ENCODE peak calls at places on chromosome X, in ten cellular contexts. One of them, this sample, is unnamed.

GRCh38 chrX:3699841-3700381 is 13.5 kb downstream of the PRKX start:
- DNase-seq in M059J: no peak
- DNase-seq in stimulated activated CD4-positive, alpha-beta T cell treated with anti-CD3 and anti-CD28 coated beads, TNF-alpha, amount 100 ng/mL, for 48 hours: no peak
- DNase-seq in GM10248: no peak
- DNase-seq in NCI-H526 treated with DMSO at 0.1 percent for 48 hours: no peak
- DNase-seq in GM13976: no peak
- DNase-seq in uterus: no peak
- DNase-seq in OCI-LY7: peak; percentile 42
- DNase-seq in ACHN: no peak
- DNase-seq in neural progenitor cell: no peak
- DNase-seq in this sample: no peak

GRCh38 chrX:41238543-41238942 is 95.4 kb upstream of the DDX3X start:
- DNase-seq in M059J: peak; percentile 72
- DNase-seq in stimulated activated CD4-positive, alpha-beta T cell treated with anti-CD3 and anti-CD28 coated beads, TNF-alpha, amount 100 ng/mL, for 48 hours: no peak
- DNase-seq in GM10248: no peak
- DNase-seq in NCI-H526 treated with DMSO at 0.1 percent for 48 hours: no peak
- DNase-seq in GM13976: no peak
- DNase-seq in uterus: no peak
- DNase-seq in OCI-LY7: no peak
- DNase-seq in ACHN: peak; percentile 27
- DNase-seq in neural progenitor cell: no peak
- DNase-seq in this sample: peak; percentile 64

GRCh38 chrX:56764153-56764974 is 35.3 kb downstream of the NBDY start:
- DNase-seq in M059J: peak; percentile 88
- DNase-seq in stimulated activated CD4-positive, alpha-beta T cell treated with anti-CD3 and anti-CD28 coated beads, TNF-alpha, amount 100 ng/mL, for 48 hours: no peak
- DNase-seq in GM10248: peak; percentile 65
- DNase-seq in NCI-H526 treated with DMSO at 0.1 percent for 48 hours: no peak
- DNase-seq in GM13976: peak; percentile 74
- DNase-seq in uterus: peak; percentile 78
- DNase-seq in OCI-LY7: peak; percentile 84
- DNase-seq in ACHN: peak; percentile 33
- DNase-seq in neural progenitor cell: peak; percentile 86
- DNase-seq in this sample: peak; percentile 48

GRCh38 chrX:16528620-16529019 is 121.3 kb upstream of the S100G start:
- DNase-seq in M059J: no peak
- DNase-seq in stimulated activated CD4-positive, alpha-beta T cell treated with anti-CD3 and anti-CD28 coated beads, TNF-alpha, amount 100 ng/mL, for 48 hours: peak; percentile 34
- DNase-seq in GM10248: no peak
- DNase-seq in NCI-H526 treated with DMSO at 0.1 percent for 48 hours: no peak
- DNase-seq in GM13976: no peak
- DNase-seq in uterus: no peak
- DNase-seq in OCI-LY7: no peak
- DNase-seq in ACHN: no peak
- DNase-seq in neural progenitor cell: no peak
- DNase-seq in this sample: no peak

GRCh38 chrX:110442631-110443030 is 84.0 kb downstream of the RTL9 start:
- DNase-seq in M059J: peak; percentile 65
- DNase-seq in stimulated activated CD4-positive, alpha-beta T cell treated with anti-CD3 and anti-CD28 coated beads, TNF-alpha, amount 100 ng/mL, for 48 hours: no peak
- DNase-seq in GM10248: no peak
- DNase-seq in NCI-H526 treated with DMSO at 0.1 percent for 48 hours: no peak
- DNase-seq in GM13976: peak; percentile 13
- DNase-seq in uterus: no peak
- DNase-seq in OCI-LY7: peak; percentile 8
- DNase-seq in ACHN: peak; percentile 67
- DNase-seq in neural progenitor cell: peak; percentile 58
- DNase-seq in this sample: peak; percentile 46

GRCh38 chrX:36436286-36436860 is 516.8 kb downstream of the CFAP47 start:
- DNase-seq in M059J: no peak
- DNase-seq in stimulated activated CD4-positive, alpha-beta T cell treated with anti-CD3 and anti-CD28 coated beads, TNF-alpha, amount 100 ng/mL, for 48 hours: no peak
- DNase-seq in GM10248: no peak
- DNase-seq in NCI-H526 treated with DMSO at 0.1 percent for 48 hours: no peak
- DNase-seq in GM13976: no peak
- DNase-seq in uterus: no peak
- DNase-seq in OCI-LY7: no peak
- DNase-seq in ACHN: no peak
- DNase-seq in neural progenitor cell: no peak
- DNase-seq in this sample: peak; percentile 22

GRCh38 chrX:144722307-144722706 is 525.0 kb upstream of the SPANXN1 start:
- DNase-seq in M059J: no peak
- DNase-seq in stimulated activated CD4-positive, alpha-beta T cell treated with anti-CD3 and anti-CD28 coated beads, TNF-alpha, amount 100 ng/mL, for 48 hours: no peak
- DNase-seq in GM10248: no peak
- DNase-seq in NCI-H526 treated with DMSO at 0.1 percent for 48 hours: no peak
- DNase-seq in GM13976: no peak
- DNase-seq in uterus: no peak
- DNase-seq in OCI-LY7: no peak
- DNase-seq in ACHN: no peak
- DNase-seq in neural progenitor cell: peak; percentile 30
- DNase-seq in this sample: no peak

GRCh38 chrX:19630228-19630627 is 114.9 kb upstream of the MAP3K15 start:
- DNase-seq in M059J: no peak
- DNase-seq in stimulated activated CD4-positive, alpha-beta T cell treated with anti-CD3 and anti-CD28 coated beads, TNF-alpha, amount 100 ng/mL, for 48 hours: no peak
- DNase-seq in GM10248: peak; percentile 17
- DNase-seq in NCI-H526 treated with DMSO at 0.1 percent for 48 hours: no peak
- DNase-seq in GM13976: peak; percentile 34
- DNase-seq in uterus: no peak
- DNase-seq in OCI-LY7: peak; percentile 18
- DNase-seq in ACHN: no peak
- DNase-seq in neural progenitor cell: no peak
- DNase-seq in this sample: no peak

GRCh38 chrX:6574762-6575161 is 39.8 kb upstream of the VCX3A start:
- DNase-seq in M059J: no peak
- DNase-seq in stimulated activated CD4-positive, alpha-beta T cell treated with anti-CD3 and anti-CD28 coated beads, TNF-alpha, amount 100 ng/mL, for 48 hours: no peak
- DNase-seq in GM10248: no peak
- DNase-seq in NCI-H526 treated with DMSO at 0.1 percent for 48 hours: no peak
- DNase-seq in GM13976: no peak
- DNase-seq in uterus: no peak
- DNase-seq in OCI-LY7: peak; percentile 1
- DNase-seq in ACHN: no peak
- DNase-seq in neural progenitor cell: peak; percentile 15
- DNase-seq in this sample: no peak

GRCh38 chrX:14897042-14897441 is 23.8 kb downstream of the MOSPD2 start:
- DNase-seq in M059J: no peak
- DNase-seq in stimulated activated CD4-positive, alpha-beta T cell treated with anti-CD3 and anti-CD28 coated beads, TNF-alpha, amount 100 ng/mL, for 48 hours: no peak
- DNase-seq in GM10248: no peak
- DNase-seq in NCI-H526 treated with DMSO at 0.1 percent for 48 hours: no peak
- DNase-seq in GM13976: no peak
- DNase-seq in uterus: no peak
- DNase-seq in OCI-LY7: no peak
- DNase-seq in ACHN: no peak
- DNase-seq in neural progenitor cell: no peak
- DNase-seq in this sample: no peak

GRCh38 chrX:21276736-21277433 is 97.3 kb upstream of the CNKSR2 start:
- DNase-seq in M059J: no peak
- DNase-seq in stimulated activated CD4-positive, alpha-beta T cell treated with anti-CD3 and anti-CD28 coated beads, TNF-alpha, amount 100 ng/mL, for 48 hours: no peak
- DNase-seq in GM10248: no peak
- DNase-seq in NCI-H526 treated with DMSO at 0.1 percent for 48 hours: no peak
- DNase-seq in GM13976: no peak
- DNase-seq in uterus: no peak
- DNase-seq in OCI-LY7: no peak
- DNase-seq in ACHN: no peak
- DNase-seq in neural progenitor cell: no peak
- DNase-seq in this sample: no peak

GRCh38 chrX:155757366-155757765 is 123.8 kb upstream of the VAMP7 start:
- DNase-seq in M059J: peak; percentile 61
- DNase-seq in stimulated activated CD4-positive, alpha-beta T cell treated with anti-CD3 and anti-CD28 coated beads, TNF-alpha, amount 100 ng/mL, for 48 hours: no peak
- DNase-seq in GM10248: no peak
- DNase-seq in NCI-H526 treated with DMSO at 0.1 percent for 48 hours: no peak
- DNase-seq in GM13976: no peak
- DNase-seq in uterus: no peak
- DNase-seq in OCI-LY7: no peak
- DNase-seq in ACHN: no peak
- DNase-seq in neural progenitor cell: no peak
- DNase-seq in this sample: no peak

GRCh38 chrX:23952984-23953907 is 45.4 kb downstream of the CXorf58 start:
- DNase-seq in M059J: no peak
- DNase-seq in stimulated activated CD4-positive, alpha-beta T cell treated with anti-CD3 and anti-CD28 coated beads, TNF-alpha, amount 100 ng/mL, for 48 hours: peak; percentile 9
- DNase-seq in GM10248: peak; percentile 70
- DNase-seq in NCI-H526 treated with DMSO at 0.1 percent for 48 hours: no peak
- DNase-seq in GM13976: peak; percentile 64
- DNase-seq in uterus: no peak
- DNase-seq in OCI-LY7: peak; percentile 61
- DNase-seq in ACHN: no peak
- DNase-seq in neural progenitor cell: peak; percentile 31
- DNase-seq in this sample: no peak

GRCh38 chrX:74382613-74383012 is 38.7 kb upstream of the SLC16A2 start:
- DNase-seq in M059J: peak; percentile 96
- DNase-seq in stimulated activated CD4-positive, alpha-beta T cell treated with anti-CD3 and anti-CD28 coated beads, TNF-alpha, amount 100 ng/mL, for 48 hours: peak; percentile 24
- DNase-seq in GM10248: peak; percentile 58
- DNase-seq in NCI-H526 treated with DMSO at 0.1 percent for 48 hours: peak; percentile 1
- DNase-seq in GM13976: peak; percentile 54
- DNase-seq in uterus: peak; percentile 39
- DNase-seq in OCI-LY7: peak; percentile 43
- DNase-seq in ACHN: peak; percentile 42
- DNase-seq in neural progenitor cell: peak; percentile 64
- DNase-seq in this sample: peak; percentile 88

GRCh38 chrX:35122756-35123155 is 180.2 kb downstream of the FAM47B start:
- DNase-seq in M059J: no peak
- DNase-seq in stimulated activated CD4-positive, alpha-beta T cell treated with anti-CD3 and anti-CD28 coated beads, TNF-alpha, amount 100 ng/mL, for 48 hours: no peak
- DNase-seq in GM10248: no peak
- DNase-seq in NCI-H526 treated with DMSO at 0.1 percent for 48 hours: no peak
- DNase-seq in GM13976: no peak
- DNase-seq in uterus: no peak
- DNase-seq in OCI-LY7: no peak
- DNase-seq in ACHN: no peak
- DNase-seq in neural progenitor cell: no peak
- DNase-seq in this sample: peak; percentile 5

GRCh38 chrX:1384738-1385250 is 7.1 kb downstream of the SLC25A6 start:
- DNase-seq in M059J: no peak
- DNase-seq in stimulated activated CD4-positive, alpha-beta T cell treated with anti-CD3 and anti-CD28 coated beads, TNF-alpha, amount 100 ng/mL, for 48 hours: no peak
- DNase-seq in GM10248: peak; percentile 11
- DNase-seq in NCI-H526 treated with DMSO at 0.1 percent for 48 hours: no peak
- DNase-seq in GM13976: peak; percentile 20
- DNase-seq in uterus: no peak
- DNase-seq in OCI-LY7: no peak
- DNase-seq in ACHN: no peak
- DNase-seq in neural progenitor cell: no peak
- DNase-seq in this sample: no peak

GRCh38 chrX:1659664-1660461 is 45.0 kb downstream of the ASMT start:
- DNase-seq in M059J: no peak
- DNase-seq in stimulated activated CD4-positive, alpha-beta T cell treated with anti-CD3 and anti-CD28 coated beads, TNF-alpha, amount 100 ng/mL, for 48 hours: no peak
- DNase-seq in GM10248: no peak
- DNase-seq in NCI-H526 treated with DMSO at 0.1 percent for 48 hours: no peak
- DNase-seq in GM13976: no peak
- DNase-seq in uterus: no peak
- DNase-seq in OCI-LY7: no peak
- DNase-seq in ACHN: no peak
- DNase-seq in neural progenitor cell: no peak
- DNase-seq in this sample: no peak

GRCh38 chrX:125384843-125385242 is 65.2 kb downstream of the TEX13C start:
- DNase-seq in M059J: no peak
- DNase-seq in stimulated activated CD4-positive, alpha-beta T cell treated with anti-CD3 and anti-CD28 coated beads, TNF-alpha, amount 100 ng/mL, for 48 hours: no peak
- DNase-seq in GM10248: no peak
- DNase-seq in NCI-H526 treated with DMSO at 0.1 percent for 48 hours: no peak
- DNase-seq in GM13976: no peak
- DNase-seq in uterus: no peak
- DNase-seq in OCI-LY7: no peak
- DNase-seq in ACHN: no peak
- DNase-seq in neural progenitor cell: no peak
- DNase-seq in this sample: no peak

GRCh38 chrX:40174594-40175415 is 77.0 kb upstream of the BCOR start:
- DNase-seq in M059J: peak; percentile 64
- DNase-seq in stimulated activated CD4-positive, alpha-beta T cell treated with anti-CD3 and anti-CD28 coated beads, TNF-alpha, amount 100 ng/mL, for 48 hours: no peak
- DNase-seq in GM10248: no peak
- DNase-seq in NCI-H526 treated with DMSO at 0.1 percent for 48 hours: no peak
- DNase-seq in GM13976: no peak
- DNase-seq in uterus: peak; percentile 56
- DNase-seq in OCI-LY7: peak; percentile 75
- DNase-seq in ACHN: peak; percentile 33
- DNase-seq in neural progenitor cell: peak; percentile 78
- DNase-seq in this sample: peak; percentile 55

GRCh38 chrX:30618160-30618765 is 35.0 kb upstream of the GK start:
- DNase-seq in M059J: peak; percentile 17
- DNase-seq in stimulated activated CD4-positive, alpha-beta T cell treated with anti-CD3 and anti-CD28 coated beads, TNF-alpha, amount 100 ng/mL, for 48 hours: no peak
- DNase-seq in GM10248: no peak
- DNase-seq in NCI-H526 treated with DMSO at 0.1 percent for 48 hours: no peak
- DNase-seq in GM13976: peak; percentile 20
- DNase-seq in uterus: no peak
- DNase-seq in OCI-LY7: peak; percentile 12
- DNase-seq in ACHN: no peak
- DNase-seq in neural progenitor cell: no peak
- DNase-seq in this sample: no peak

GRCh38 chrX:19382500-19383145 is 38.9 kb downstream of the PDHA1 start:
- DNase-seq in M059J: peak; percentile 35
- DNase-seq in stimulated activated CD4-positive, alpha-beta T cell treated with anti-CD3 and anti-CD28 coated beads, TNF-alpha, amount 100 ng/mL, for 48 hours: peak; percentile 22
- DNase-seq in GM10248: peak; percentile 60
- DNase-seq in NCI-H526 treated with DMSO at 0.1 percent for 48 hours: peak; percentile 36
- DNase-seq in GM13976: peak; percentile 64
- DNase-seq in uterus: no peak
- DNase-seq in OCI-LY7: peak; percentile 55
- DNase-seq in ACHN: peak; percentile 23
- DNase-seq in neural progenitor cell: peak; percentile 74
- DNase-seq in this sample: no peak

GRCh38 chrX:12779534-12779933 is 11.7 kb upstream of the PRPS2 start:
- DNase-seq in M059J: peak; percentile 53
- DNase-seq in stimulated activated CD4-positive, alpha-beta T cell treated with anti-CD3 and anti-CD28 coated beads, TNF-alpha, amount 100 ng/mL, for 48 hours: no peak
- DNase-seq in GM10248: no peak
- DNase-seq in NCI-H526 treated with DMSO at 0.1 percent for 48 hours: no peak
- DNase-seq in GM13976: no peak
- DNase-seq in uterus: no peak
- DNase-seq in OCI-LY7: no peak
- DNase-seq in ACHN: peak; percentile 70
- DNase-seq in neural progenitor cell: no peak
- DNase-seq in this sample: no peak

GRCh38 chrX:139720136-139720535 is 12.2 kb upstream of the MCF2 start:
- DNase-seq in M059J: peak; percentile 84
- DNase-seq in stimulated activated CD4-positive, alpha-beta T cell treated with anti-CD3 and anti-CD28 coated beads, TNF-alpha, amount 100 ng/mL, for 48 hours: no peak
- DNase-seq in GM10248: no peak
- DNase-seq in NCI-H526 treated with DMSO at 0.1 percent for 48 hours: no peak
- DNase-seq in GM13976: no peak
- DNase-seq in uterus: no peak
- DNase-seq in OCI-LY7: no peak
- DNase-seq in ACHN: peak; percentile 76
- DNase-seq in neural progenitor cell: peak; percentile 53
- DNase-seq in this sample: peak; percentile 76

GRCh38 chrX:75963774-75964173 is 178.7 kb upstream of the MAGEE2 start:
- DNase-seq in M059J: no peak
- DNase-seq in stimulated activated CD4-positive, alpha-beta T cell treated with anti-CD3 and anti-CD28 coated beads, TNF-alpha, amount 100 ng/mL, for 48 hours: no peak
- DNase-seq in GM10248: no peak
- DNase-seq in NCI-H526 treated with DMSO at 0.1 percent for 48 hours: no peak
- DNase-seq in GM13976: no peak
- DNase-seq in uterus: no peak
- DNase-seq in OCI-LY7: no peak
- DNase-seq in ACHN: no peak
- DNase-seq in neural progenitor cell: no peak
- DNase-seq in this sample: no peak

GRCh38 chrX:154478728-154479622 is at the start of gene LAGE3:
- DNase-seq in M059J: peak; percentile 89
- DNase-seq in stimulated activated CD4-positive, alpha-beta T cell treated with anti-CD3 and anti-CD28 coated beads, TNF-alpha, amount 100 ng/mL, for 48 hours: peak; percentile 88
- DNase-seq in GM10248: peak; percentile 91
- DNase-seq in NCI-H526 treated with DMSO at 0.1 percent for 48 hours: peak; percentile 92
- DNase-seq in GM13976: peak; percentile 92
- DNase-seq in uterus: peak; percentile 93
- DNase-seq in OCI-LY7: peak; percentile 92
- DNase-seq in ACHN: peak; percentile 77
- DNase-seq in neural progenitor cell: peak; percentile 92
- DNase-seq in this sample: peak; percentile 86

GRCh38 chrX:51496501-51497291 is at the start of gene NUDT11:
- DNase-seq in M059J: peak; percentile 67
- DNase-seq in stimulated activated CD4-positive, alpha-beta T cell treated with anti-CD3 and anti-CD28 coated beads, TNF-alpha, amount 100 ng/mL, for 48 hours: peak; percentile 31
- DNase-seq in GM10248: peak; percentile 32
- DNase-seq in NCI-H526 treated with DMSO at 0.1 percent for 48 hours: peak; percentile 26
- DNase-seq in GM13976: peak; percentile 55
- DNase-seq in uterus: peak; percentile 64
- DNase-seq in OCI-LY7: peak; percentile 70
- DNase-seq in ACHN: peak; percentile 32
- DNase-seq in neural progenitor cell: peak; percentile 89
- DNase-seq in this sample: peak; percentile 60

GRCh38 chrX:154409222-154409871 is at the start of gene DNASE1L1:
- DNase-seq in M059J: peak; percentile 95
- DNase-seq in stimulated activated CD4-positive, alpha-beta T cell treated with anti-CD3 and anti-CD28 coated beads, TNF-alpha, amount 100 ng/mL, for 48 hours: no peak
- DNase-seq in GM10248: peak; percentile 75
- DNase-seq in NCI-H526 treated with DMSO at 0.1 percent for 48 hours: no peak
- DNase-seq in GM13976: peak; percentile 81
- DNase-seq in uterus: peak; percentile 79
- DNase-seq in OCI-LY7: no peak
- DNase-seq in ACHN: peak; percentile 83
- DNase-seq in neural progenitor cell: peak; percentile 82
- DNase-seq in this sample: peak; percentile 93

GRCh38 chrX:63275127-63275526 is 76.0 kb downstream of the SPIN4 start:
- DNase-seq in M059J: peak; percentile 35
- DNase-seq in stimulated activated CD4-positive, alpha-beta T cell treated with anti-CD3 and anti-CD28 coated beads, TNF-alpha, amount 100 ng/mL, for 48 hours: no peak
- DNase-seq in GM10248: peak; percentile 18
- DNase-seq in NCI-H526 treated with DMSO at 0.1 percent for 48 hours: no peak
- DNase-seq in GM13976: peak; percentile 16
- DNase-seq in uterus: no peak
- DNase-seq in OCI-LY7: peak; percentile 7
- DNase-seq in ACHN: peak; percentile 5
- DNase-seq in neural progenitor cell: peak; percentile 22
- DNase-seq in this sample: peak; percentile 23

This sample was measured in EL.